ENCODE peak calls at places on chromosomes 3 and 15, in seven cellular contexts. One of them, this sample, is unnamed.

GRCh38 chr3:39990532-39990931 is 181.1 kb downstream of the MYRIP start:
- DNase-seq in stomach: peak; percentile 48
- DNase-seq in A549: peak; percentile 54
- DNase-seq in astrocyte: peak; percentile 12
- DNase-seq in transverse colon: peak; percentile 18
- DNase-seq in Peyer's patch: no peak
- DNase-seq in endodermal cell: peak; percentile 82
- DNase-seq in this sample: no peak

GRCh38 chr15:69531302-69532027 is 78.8 kb downstream of the RPLP1 start:
- DNase-seq in stomach: peak; percentile 28
- DNase-seq in A549: no peak
- DNase-seq in astrocyte: no peak
- DNase-seq in transverse colon: no peak
- DNase-seq in Peyer's patch: no peak
- DNase-seq in endodermal cell: peak; percentile 72
- DNase-seq in this sample: no peak

GRCh38 chr3:114880078-114880477 is 267.0 kb downstream of the ZBTB20 start:
- DNase-seq in stomach: peak; percentile 29
- DNase-seq in A549: peak; percentile 59
- DNase-seq in astrocyte: peak; percentile 34
- DNase-seq in transverse colon: no peak
- DNase-seq in Peyer's patch: no peak
- DNase-seq in endodermal cell: no peak
- DNase-seq in this sample: no peak

GRCh38 chr3:63048365-63048764 is 173.1 kb upstream of the CADPS start:
- DNase-seq in stomach: no peak
- DNase-seq in A549: no peak
- DNase-seq in astrocyte: peak; percentile 62
- DNase-seq in transverse colon: no peak
- DNase-seq in Peyer's patch: no peak
- DNase-seq in endodermal cell: no peak
- DNase-seq in this sample: no peak

GRCh38 chr15:69783211-69783610 is 314.5 kb downstream of the TLE3 start:
- DNase-seq in stomach: no peak
- DNase-seq in A549: no peak
- DNase-seq in astrocyte: no peak
- DNase-seq in transverse colon: no peak
- DNase-seq in Peyer's patch: no peak
- DNase-seq in endodermal cell: no peak
- DNase-seq in this sample: no peak

GRCh38 chr15:70530906-70531305 is 232.5 kb downstream of the UACA start:
- DNase-seq in stomach: no peak
- DNase-seq in A549: no peak
- DNase-seq in astrocyte: no peak
- DNase-seq in transverse colon: no peak
- DNase-seq in Peyer's patch: no peak
- DNase-seq in endodermal cell: peak; percentile 28
- DNase-seq in this sample: no peak

GRCh38 chr3:8503461-8503860 is 1.8 kb downstream of the LMCD1 start:
- DNase-seq in stomach: no peak
- DNase-seq in A549: peak; percentile 57
- DNase-seq in astrocyte: no peak
- DNase-seq in transverse colon: no peak
- DNase-seq in Peyer's patch: no peak
- DNase-seq in endodermal cell: no peak
- DNase-seq in this sample: no peak

GRCh38 chr3:56980798-56981390 is 79.6 kb upstream of the SPATA12 start:
- DNase-seq in stomach: peak; percentile 50
- DNase-seq in A549: peak; percentile 72
- DNase-seq in astrocyte: peak; percentile 99
- DNase-seq in transverse colon: no peak
- DNase-seq in Peyer's patch: no peak
- DNase-seq in endodermal cell: no peak
- DNase-seq in this sample: peak; percentile 50

GRCh38 chr3:99532246-99532645 is 106.1 kb upstream of the COL8A1 start:
- DNase-seq in stomach: peak; percentile 40
- DNase-seq in A549: peak; percentile 61
- DNase-seq in astrocyte: peak; percentile 55
- DNase-seq in transverse colon: peak; percentile 37
- DNase-seq in Peyer's patch: no peak
- DNase-seq in endodermal cell: peak; percentile 92
- DNase-seq in this sample: no peak

GRCh38 chr3:71859128-71859519 is 74.2 kb upstream of the PROK2 start:
- DNase-seq in stomach: no peak
- DNase-seq in A549: peak; percentile 42
- DNase-seq in astrocyte: no peak
- DNase-seq in transverse colon: no peak
- DNase-seq in Peyer's patch: no peak
- DNase-seq in endodermal cell: no peak
- DNase-seq in this sample: no peak

GRCh38 chr15:51879555-51879954 is 50.1 kb downstream of the TMOD3 start:
- DNase-seq in stomach: no peak
- DNase-seq in A549: no peak
- DNase-seq in astrocyte: peak; percentile 81
- DNase-seq in transverse colon: no peak
- DNase-seq in Peyer's patch: no peak
- DNase-seq in endodermal cell: no peak
- DNase-seq in this sample: no peak
- H3K27ac ChIP-seq in stomach: peak overlapping the region; percentile 58
- H3K27ac ChIP-seq in A549: peak overlapping the region; percentile 83
- H3K27ac ChIP-seq in astrocyte: peak overlapping the region; percentile 79
- H3K27ac ChIP-seq in transverse colon: peak overlapping the region; percentile 67
- H3K27ac ChIP-seq in Peyer's patch: no peak overlapping the region
- H3K27ac ChIP-seq in endodermal cell: no peak overlapping the region
- H3K27ac ChIP-seq in this sample: peak overlapping the region; percentile 16

GRCh38 chr3:117127147-117127546 is 417.6 kb downstream of the TUSC7 start:
- DNase-seq in stomach: no peak
- DNase-seq in A549: no peak
- DNase-seq in astrocyte: no peak
- DNase-seq in transverse colon: no peak
- DNase-seq in Peyer's patch: no peak
- DNase-seq in endodermal cell: no peak
- DNase-seq in this sample: no peak
- TF ChIP-seq CTCF in stomach: no peak
- TF ChIP-seq CTCF in A549: no peak
- TF ChIP-seq CTCF in astrocyte: no peak
- TF ChIP-seq CTCF in transverse colon: no peak
- TF ChIP-seq CTCF in Peyer's patch: no peak
- TF ChIP-seq CTCF in endodermal cell: peak; percentile 68
- TF ChIP-seq CTCF in this sample: no peak

DNA sequence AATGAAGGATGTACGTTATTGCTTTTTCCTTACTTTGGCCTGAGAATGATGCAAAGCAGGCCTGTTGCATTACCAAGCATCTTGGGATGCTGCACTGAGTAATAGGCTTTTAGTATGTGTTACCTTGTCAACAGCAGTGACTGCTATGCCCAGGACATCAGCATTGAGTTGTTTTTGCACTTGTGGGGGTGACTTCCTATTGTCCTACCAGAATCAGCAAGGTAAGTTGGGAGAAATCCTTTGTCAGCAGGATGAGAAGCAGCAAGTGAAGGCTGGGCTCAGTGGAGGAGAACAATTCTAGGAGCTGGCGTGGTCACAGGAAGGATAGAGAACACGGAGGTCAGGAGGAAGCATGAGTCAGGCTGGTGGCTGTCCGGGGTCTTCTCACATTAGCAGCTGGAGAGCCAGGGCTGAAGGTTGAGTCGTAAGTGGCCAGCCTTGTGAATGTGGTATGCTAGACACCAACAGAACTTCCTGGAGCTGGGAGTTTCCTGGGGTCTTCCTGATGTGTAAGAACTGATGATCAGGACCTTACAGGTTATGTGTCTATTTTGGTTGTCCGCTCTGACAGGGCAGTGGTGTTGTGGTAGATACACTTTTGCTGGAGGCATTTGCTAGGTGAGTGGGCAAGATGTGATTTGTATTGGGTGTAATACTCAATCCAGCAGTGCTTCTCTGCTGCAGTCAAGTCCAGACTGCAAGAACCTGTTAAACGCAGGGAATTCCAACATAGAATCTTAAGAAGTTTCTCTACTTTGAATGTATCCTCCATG is 142.7 kb downstream of the FNDC3B start:
- DNase-seq in stomach: no peak
- DNase-seq in A549: no peak
- DNase-seq in astrocyte: peak; percentile 70
- DNase-seq in transverse colon: no peak
- DNase-seq in Peyer's patch: no peak
- DNase-seq in endodermal cell: peak; percentile 63
- DNase-seq in this sample: no peak
- H3K27ac ChIP-seq in stomach: peak overlapping the region; percentile 37
- H3K27ac ChIP-seq in A549: peak overlapping the region; percentile 76
- H3K27ac ChIP-seq in astrocyte: peak overlapping the region; percentile 39
- H3K27ac ChIP-seq in transverse colon: peak overlapping the region; percentile 11
- H3K27ac ChIP-seq in Peyer's patch: no peak overlapping the region
- H3K27ac ChIP-seq in endodermal cell: no peak overlapping the region
- H3K27ac ChIP-seq in this sample: no peak overlapping the region

DNA sequence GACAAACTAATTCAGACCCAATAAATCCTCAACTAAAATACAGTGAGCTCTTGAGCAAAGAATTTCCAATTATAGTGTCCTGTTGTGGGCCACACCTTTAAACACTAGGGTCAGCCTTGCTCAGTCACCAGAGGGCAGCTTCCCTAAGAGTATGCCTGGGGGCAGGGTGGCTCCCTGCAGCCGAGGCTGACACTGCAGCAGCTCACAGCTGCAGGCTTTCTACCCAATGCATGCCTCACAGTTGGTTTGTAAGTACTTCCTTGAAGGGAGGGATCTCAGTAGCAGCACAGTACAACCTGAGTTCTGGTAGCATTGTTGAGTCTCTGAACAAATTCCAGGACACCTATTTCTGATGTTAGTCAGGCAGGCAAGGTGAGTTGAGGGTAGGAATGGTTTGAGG is 335.6 kb downstream of the TUSC7 start:
- DNase-seq in stomach: no peak
- DNase-seq in A549: peak; percentile 14
- DNase-seq in astrocyte: no peak
- DNase-seq in transverse colon: peak; percentile 19
- DNase-seq in Peyer's patch: no peak
- DNase-seq in endodermal cell: peak; percentile 85
- DNase-seq in this sample: no peak
- TF ChIP-seq CTCF in stomach: no peak
- TF ChIP-seq CTCF in A549: no peak
- TF ChIP-seq CTCF in astrocyte: no peak
- TF ChIP-seq CTCF in transverse colon: no peak
- TF ChIP-seq CTCF in Peyer's patch: no peak
- TF ChIP-seq CTCF in endodermal cell: peak; percentile 56
- TF ChIP-seq CTCF in this sample: no peak

This sample was measured in lung.